ENCODE peak calls at places on chromosomes 16 and 17, in five cellular contexts. F is stimulated activated CD8-positive, alpha-beta memory T cell treated with anti-CD3 and anti-CD28 coated beads, Interleukin-12 subunit alpha, Interleukin-12 subunit beta, amount 100 ng/mL, for 4 hours; W is memory B cell; I is stimulated activated CD4-positive, alpha-beta T cell treated with anti-CD3 and anti-CD28 coated beads, TNF-alpha, amount 100 ng/mL, for 24 hours; U is anterior cingulate cortex. J is an unnamed sample.

GRCh38 chr16:1333149-1333812 is at the start of gene BAIAP3:
- DNase-seq in W (peak), U (peak), F (no peak), I (no peak), J (no peak)

GRCh38 chr17:80261895-80262279 is 1.2 kb downstream of the RNF213 start:
- DNase-seq in F (no peak), U (no peak), I (no peak), W (no peak), J (no peak)

GRCh38 chr16:73382921-73383594 is 335.1 kb upstream of the ZFHX3 start:
- DNase-seq in W (no peak), F (no peak), U (no peak), I (no peak), J (no peak)

GRCh38 chr16:57446530-57447141 is 549 bp downstream of the CIAPIN1 start:
- DNase-seq in I (peak), W (peak), U (no peak), F (no peak), J (no peak)

GRCh38 chr17:50585893-50586292 is 25.4 kb downstream of the CACNA1G start:
- DNase-seq in W (no peak), I (no peak), F (no peak), U (no peak), J (no peak)

GRCh38 chr17:49204521-49204920 is 5.9 kb downstream of the GNGT2 start:
- DNase-seq in I (no peak), U (no peak), F (no peak), W (no peak), J (no peak)

GRCh38 chr16:31071861-31072260 is 2.2 kb downstream of the ZNF668 start:
- DNase-seq in U (no peak), F (no peak), W (no peak), I (no peak), J (no peak)

GRCh38 chr17:72244494-72244893 is 123.7 kb downstream of the SOX9 start:
- DNase-seq in I (no peak), F (no peak), U (no peak), W (no peak), J (no peak)

GRCh38 chr16:48156790-48157209 is 1.0 kb upstream of the ABCC12 start:
- DNase-seq in F (peak), U (peak), I (peak), W (peak), J (peak)

GRCh38 chr17:29007456-29008455 is 1.9 kb upstream of the SEZ6 start:
- DNase-seq in F (no peak), I (no peak), W (no peak), U (no peak), J (no peak)

GRCh38 chr17:50615818-50616217 is 18.9 kb upstream of the ABCC3 start:
- DNase-seq in F (no peak), W (no peak), I (no peak), U (no peak), J (no peak)

GRCh38 chr17:30790279-30790678 is 34.2 kb downstream of the CRLF3 start:
- DNase-seq in I (no peak), W (no peak), U (no peak), F (no peak), J (no peak)

GRCh38 chr16:50489187-50489586 is 59.0 kb upstream of the NKD1 start:
- DNase-seq in U (no peak), W (no peak), I (no peak), F (no peak), J (no peak)

GRCh38 chr17:63966646-63967265 is 6.0 kb downstream of the SCN4A start:
- DNase-seq in I (no peak), F (no peak), U (no peak), W (no peak), J (no peak)

GRCh38 chr17:78322858-78323455 is 36.9 kb downstream of the SOCS3 start:
- DNase-seq in I (no peak), W (no peak), F (no peak), U (no peak), J (no peak)

GRCh38 chr16:87062569-87063442 is 254.4 kb downstream of the C16orf95 start:
- DNase-seq in I (peak), F (no peak), W (peak), U (no peak), J (peak)